ENCODE peak calls at places on chromosomes 5 and 9, in four cellular contexts. N is fibroblast of lung, Y is NT2/D1, U is HCT116. W is an unnamed sample.

GRCh38 chr5:36777105-36777757 is 99.3 kb upstream of the NIPBL start:
- DNase-seq in Y (peak), U (peak), N (peak), W (peak)

GRCh38 chr9:34079181-34079580 is 30.5 kb upstream of the UBAP2 start:
- DNase-seq in Y (no peak), U (peak), N (peak), W (peak)

GRCh38 chr5:59275537-59276276 is 617.8 kb downstream of the PDE4D start:
- DNase-seq in N (peak), U (no peak), Y (peak), W (peak)

GRCh38 chr9:91253488-91253887 is 108.2 kb downstream of the AUH start:
- DNase-seq in N (no peak), Y (no peak), U (peak), W (no peak)

GRCh38 chr9:89538874-89539273 is 41.0 kb upstream of the SEMA4D start:
- DNase-seq in Y (no peak), N (no peak), U (no peak), W (no peak)

GRCh38 chr9:91758491-91758981 is 191.5 kb downstream of the ROR2 start:
- DNase-seq in U (peak), N (peak), Y (peak), W (peak)

GRCh38 chr5:157222506-157223230 is 42.0 kb downstream of the ITK start:
- DNase-seq in Y (no peak), U (no peak), N (peak), W (no peak)

GRCh38 chr5:79986260-79986659 is 4.8 kb downstream of the MTX3 start:
- DNase-seq in Y (no peak), U (no peak), N (no peak), W (no peak)

GRCh38 chr9:124779368-124780059 is 2.6 kb downstream of the OLFML2A start:
- DNase-seq in U (no peak), Y (peak), N (peak), W (peak)

GRCh38 chr9:5871785-5872184 is 18.9 kb upstream of the MLANA start:
- DNase-seq in U (no peak), Y (no peak), N (no peak), W (no peak)

GRCh38 chr9:14095272-14095671 is 218.7 kb downstream of the NFIB start:
- DNase-seq in U (no peak), N (no peak), Y (no peak), W (no peak)

GRCh38 chr9:114238919-114239879 is 83.7 kb upstream of the ORM1 start:
- DNase-seq in Y (no peak), N (peak), U (no peak), W (peak)

GRCh38 chr5:167530548-167530947 is 760.9 kb upstream of the WWC1 start:
- DNase-seq in U (no peak), N (no peak), Y (no peak), W (no peak)

GRCh38 chr5:91126448-91126847 is 256.7 kb downstream of the ARRDC3 start:
- DNase-seq in Y (no peak), U (no peak), N (peak), W (no peak)

GRCh38 chr9:98168952-98169488 is 23.4 kb downstream of the CORO2A start:
- DNase-seq in U (no peak), N (peak), Y (peak), W (peak)

GRCh38 chr9:128552744-128553221 is 396 bp downstream of the SPTAN1 start:
- DNase-seq in U (no peak), Y (peak), N (peak), W (no peak)

GRCh38 chr9:37430841-37431597 is 8.5 kb downstream of the GRHPR start:
- DNase-seq in U (no peak), Y (no peak), N (peak), W (peak)

GRCh38 chr9:19049872-19050636 is 827 bp downstream of the RRAGA start:
- DNase-seq in U (no peak), N (peak), Y (no peak), W (peak)

GRCh38 chr5:180126716-180127681 is 55.4 kb upstream of the RNF130 start:
- DNase-seq in N (peak), U (no peak), Y (no peak), W (peak)

GRCh38 chr5:176820937-176821336 is 10.6 kb downstream of the UNC5A start:
- DNase-seq in N (no peak), Y (no peak), U (no peak), W (no peak)

GRCh38 chr5:28766565-28767158 is 1728.3 kb upstream of the CDH9 start:
- DNase-seq in N (peak), U (peak), Y (peak), W (no peak)

GRCh38 chr5:133425183-133425582 is 187.2 kb downstream of the FSTL4 start:
- DNase-seq in U (no peak), N (no peak), Y (peak), W (no peak)

GRCh38 chr9:70949239-70949638 is 172.2 kb downstream of the TRPM3 start:
- DNase-seq in N (no peak), Y (no peak), U (no peak), W (no peak)

GRCh38 chr5:80516826-80517225 is 28.9 kb downstream of the FAM151B start:
- DNase-seq in N (peak), Y (no peak), U (peak), W (no peak)

GRCh38 chr5:50863771-50864170 is 197.3 kb downstream of the PARP8 start:
- DNase-seq in U (no peak), N (no peak), Y (no peak), W (no peak)

GRCh38 chr9:5095795-5096194 is 89.6 kb downstream of the INSL6 start:
- DNase-seq in U (no peak), N (no peak), Y (no peak), W (no peak)

GRCh38 chr9:133230093-133230492 is 21.0 kb upstream of the OBP2B start:
- DNase-seq in N (no peak), Y (no peak), U (no peak), W (no peak)

GRCh38 chr5:138489705-138490104 is 24.4 kb downstream of the EGR1 start:
- DNase-seq in Y (no peak), U (no peak), N (no peak), W (peak)

GRCh38 chr9:85016389-85016997 is 347.0 kb downstream of the NTRK2 start:
- DNase-seq in N (no peak), U (no peak), Y (no peak), W (no peak)

GRCh38 chr9:133342570-133342969 is 5.4 kb downstream of the MED22 start:
- DNase-seq in U (no peak), N (no peak), Y (no peak), W (peak)

GRCh38 chr9:70085241-70085640 is 41.6 kb downstream of the MAMDC2 start:
- DNase-seq in Y (no peak), U (no peak), N (peak), W (peak)

GRCh38 chr5:160486573-160486972 is 64.9 kb downstream of the PTTG1 start:
- DNase-seq in Y (no peak), N (no peak), U (no peak), W (no peak)

GRCh38 chr5:143362828-143363227 is 40.7 kb downstream of the NR3C1 start:
- DNase-seq in Y (no peak), U (no peak), N (no peak), W (no peak)
- H3K9ac ChIP-seq in Y (no peak), U (no peak), N (no peak), W (no peak)

GRCh38 chr9:131298816-131299215 is 9.3 kb downstream of the PLPP7 start:
- DNase-seq in Y (no peak), U (no peak), N (no peak), W (no peak)

GRCh38 chr9:131296906-131297500 is 7.5 kb downstream of the PLPP7 start:
- DNase-seq in Y (no peak), N (no peak), U (no peak), W (no peak)

GRCh38 chr9:131297903-131298302 is 8.4 kb downstream of the PLPP7 start:
- DNase-seq in Y (no peak), N (no peak), U (no peak), W (no peak)

GRCh38 chr9:131299346-131299745 is 9.8 kb downstream of the PLPP7 start:
- DNase-seq in N (no peak), U (no peak), Y (no peak), W (no peak)

DNA sequence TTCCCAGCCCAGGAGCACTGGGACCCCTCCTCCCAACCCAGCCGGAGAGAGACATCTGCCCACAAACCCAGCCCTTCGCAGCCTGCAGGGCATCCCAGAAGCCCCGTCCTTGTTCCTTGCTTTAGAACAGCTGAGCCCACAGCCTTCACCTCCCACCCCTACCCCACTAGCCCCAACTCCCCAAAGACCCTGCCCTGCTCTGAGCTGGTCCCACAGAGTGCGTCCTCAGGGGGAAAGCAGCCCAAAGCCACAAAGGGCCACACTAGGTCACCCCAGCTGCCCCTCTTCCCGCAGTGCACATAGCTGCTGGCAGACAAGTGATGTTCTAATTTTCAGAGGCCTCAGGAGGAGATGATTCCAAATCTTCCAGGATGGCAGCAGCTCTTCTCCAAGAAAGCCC is 8.8 kb downstream of the PLPP7 start:
- DNase-seq in U (no peak), N (no peak), Y (no peak), W (no peak)
- H3K9ac ChIP-seq in U (no peak), N (no peak), Y (no peak), W (no peak)

DNA sequence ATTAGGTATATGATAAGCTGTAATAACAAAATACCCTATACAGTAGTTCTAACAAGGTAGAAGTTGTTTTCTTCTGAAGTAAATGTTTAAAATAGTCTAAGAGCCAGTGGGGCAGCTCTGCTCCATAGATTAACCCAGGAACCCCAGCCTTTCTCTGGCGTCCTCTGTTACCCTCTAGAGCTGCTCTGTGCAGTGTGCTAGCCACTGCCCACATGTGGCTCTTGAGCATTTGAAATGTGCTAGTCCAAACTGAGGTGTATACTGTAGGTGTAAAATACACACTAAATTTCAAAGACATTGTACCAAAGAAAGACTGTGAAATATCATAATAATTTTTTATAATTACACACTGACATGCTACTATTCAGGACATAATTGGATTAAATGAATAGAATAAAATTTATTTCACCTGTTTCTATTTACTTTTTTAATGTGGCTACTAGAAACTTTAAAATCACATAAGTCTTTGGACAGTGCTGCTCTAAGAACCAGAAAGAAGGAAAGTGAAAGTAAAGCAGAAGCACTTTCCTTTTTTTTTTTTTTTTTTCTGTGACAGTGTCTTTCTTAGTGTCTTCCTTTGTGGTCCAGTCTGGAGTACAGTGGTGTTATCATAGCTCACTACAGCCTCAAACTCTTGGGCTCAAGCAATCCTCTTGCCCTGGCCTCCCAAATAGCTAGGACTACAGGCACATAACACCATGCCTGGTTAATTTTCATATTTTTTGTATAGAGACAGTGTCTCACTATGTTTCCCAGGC is 39.3 kb downstream of the RAI14 start:
- DNase-seq in U (no peak), Y (no peak), N (no peak), W (peak)
- H3K9ac ChIP-seq in U (no peak), Y (no peak), N (no peak), W (no peak)

DNA sequence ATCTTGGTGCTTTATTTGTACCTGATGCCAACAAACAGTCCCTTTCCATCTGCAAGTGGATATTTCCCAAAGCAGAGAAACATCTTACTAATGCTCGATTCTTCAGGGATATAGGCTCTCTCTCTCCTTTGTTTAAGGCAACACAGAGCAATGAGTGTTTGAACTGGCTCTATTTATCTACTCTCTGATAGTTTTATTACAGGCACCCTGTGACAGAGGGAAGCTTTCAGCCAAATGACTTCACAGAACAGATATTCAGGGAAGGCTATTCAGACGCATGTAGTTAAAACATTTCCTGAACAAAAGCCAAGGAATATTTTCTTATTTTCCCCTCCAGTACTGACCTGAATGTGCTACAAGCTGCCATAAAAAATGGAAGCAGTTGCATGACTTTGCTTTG is 141.8 kb downstream of the YIPF5 start:
- DNase-seq in Y (no peak), N (peak), U (no peak), W (no peak)
- H3K9ac ChIP-seq in Y (no peak), N (no peak), U (no peak), W (no peak)

DNA sequence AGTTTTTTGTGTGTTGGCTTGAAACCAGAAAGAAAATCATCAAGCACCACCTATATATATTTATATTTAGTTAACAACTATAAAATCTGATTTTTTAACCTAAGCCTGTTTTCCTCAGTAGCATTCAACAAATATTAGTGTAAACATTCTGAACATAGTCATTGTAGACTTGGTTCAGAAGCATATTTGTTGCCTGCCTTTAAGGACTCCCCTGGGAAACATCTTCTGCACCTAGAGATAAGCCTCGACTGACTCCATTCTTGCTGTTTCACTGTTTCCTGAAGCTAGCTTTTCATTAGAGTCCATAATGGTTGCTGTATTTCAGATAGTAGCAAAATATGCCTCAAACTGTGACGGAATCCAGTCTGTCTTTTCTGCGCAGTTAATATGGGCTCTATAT is 123.5 kb downstream of the TRIO start:
- DNase-seq in N (no peak), U (no peak), Y (no peak), W (no peak)
- H3K9ac ChIP-seq in N (no peak), U (peak), Y (no peak), W (no peak)

DNA sequence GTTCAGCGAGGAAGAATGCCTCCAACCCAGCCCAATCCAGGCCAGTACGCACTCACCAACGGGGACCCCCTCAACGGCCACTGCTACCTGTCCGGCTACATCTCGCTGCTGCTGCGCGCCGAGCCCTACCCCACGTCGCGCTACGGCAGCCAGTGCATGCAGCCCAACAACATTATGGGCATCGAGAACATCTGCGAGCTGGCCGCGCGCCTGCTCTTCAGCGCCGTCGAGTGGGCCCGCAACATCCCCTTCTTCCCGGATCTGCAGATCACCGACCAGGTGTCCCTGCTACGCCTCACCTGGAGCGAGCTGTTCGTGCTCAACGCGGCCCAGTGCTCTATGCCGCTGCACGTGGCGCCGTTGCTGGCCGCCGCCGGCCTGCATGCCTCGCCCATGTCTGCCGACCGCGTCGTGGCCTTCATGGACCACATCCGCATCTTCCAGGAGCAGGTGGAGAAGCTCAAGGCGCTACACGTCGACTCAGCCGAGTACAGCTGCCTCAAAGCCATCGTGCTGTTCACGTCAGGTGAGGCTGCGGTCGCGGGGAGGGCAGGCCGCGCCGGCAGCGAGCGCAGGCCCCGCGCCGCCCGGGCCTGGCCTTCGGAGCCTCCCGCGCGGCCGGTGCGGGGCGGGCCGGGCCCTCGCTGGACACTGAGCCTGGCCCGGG is 5.0 kb downstream of the NR2F1 start:
- DNase-seq in Y (no peak), N (peak), U (no peak), W (peak)
- H3K9ac ChIP-seq in Y (no peak), N (peak), U (no peak), W (no peak)

DNA sequence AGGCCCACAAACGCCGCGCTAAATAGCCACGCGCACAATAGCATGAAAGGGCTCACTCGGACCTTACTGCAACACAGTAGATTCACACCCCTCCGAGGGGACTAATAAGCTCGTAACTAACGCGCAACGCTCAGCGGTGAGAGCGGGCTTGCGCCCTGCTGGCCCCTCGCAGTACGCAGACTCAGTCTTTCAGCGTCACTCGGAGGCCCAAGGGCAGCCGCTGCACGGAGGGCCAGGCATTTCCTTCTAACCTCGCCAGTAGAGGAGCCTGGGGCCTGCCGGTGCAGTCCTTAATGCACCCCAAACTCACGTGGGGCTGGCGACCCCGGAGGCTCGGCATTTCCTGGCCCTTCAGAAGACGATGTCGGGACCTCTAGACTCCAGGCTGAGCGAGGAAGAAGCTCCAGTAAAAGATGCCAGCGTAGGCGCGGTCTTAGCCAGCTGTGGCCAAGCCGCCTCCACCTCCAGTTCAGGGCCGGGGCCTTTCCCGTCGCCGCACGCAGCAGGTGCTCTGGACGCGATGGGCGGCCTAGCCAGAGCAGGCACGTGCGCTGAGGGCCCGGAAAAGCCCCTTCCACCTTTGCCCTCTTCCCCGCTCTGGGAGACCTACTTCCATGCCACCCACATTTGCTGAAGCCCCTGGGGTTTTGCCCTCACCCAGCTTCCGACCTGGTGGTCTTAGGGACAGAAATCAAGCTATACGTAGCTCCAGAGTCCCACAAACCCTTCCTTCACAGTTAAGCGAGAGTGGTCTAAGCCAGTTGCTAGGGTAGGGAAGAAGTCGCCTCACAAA is 38.3 kb upstream of the TIFAB start:
- DNase-seq in Y (no peak), U (no peak), N (no peak), W (peak)
- H3K9ac ChIP-seq in Y (peak), U (no peak), N (no peak), W (no peak)

GRCh38 chr9:617441-618085 is 223.9 kb upstream of the DMRT1 start:
- DNase-seq in N (no peak), Y (no peak), U (no peak), W (peak)
- H3K9ac ChIP-seq in N (no peak), Y (no peak), U (no peak), W (no peak)

GRCh38 chr5:103562084-103562452 is 521 bp downstream of the NUDT12 start:
- DNase-seq in Y (no peak), U (no peak), N (no peak), W (no peak)

GRCh38 chr5:103560826-103561225 is 1.8 kb downstream of the NUDT12 start:
- DNase-seq in U (no peak), Y (no peak), N (no peak), W (no peak)

GRCh38 chr5:103561670-103562069 is 919 bp downstream of the NUDT12 start:
- DNase-seq in N (no peak), Y (no peak), U (no peak), W (no peak)

GRCh38 chr5:103565711-103566110 is 3.1 kb upstream of the NUDT12 start:
- DNase-seq in Y (no peak), N (no peak), U (no peak), W (no peak)

GRCh38 chr5:103562453-103563157 is at the start of gene NUDT12:
- DNase-seq in U (peak), N (peak), Y (peak), W (peak)
- H3K9ac ChIP-seq in U (peak), N (peak), Y (peak), W (peak)

GRCh38 chr5:145588113-145588512 is 247.0 kb downstream of the PRELID2 start:
- DNase-seq in U (no peak), N (no peak), Y (no peak), W (no peak)
- H3K9ac ChIP-seq in U (peak), N (no peak), Y (no peak), W (no peak)

W was measured in endodermal cell.